ENCODE peak calls at places on chromosomes 4 and X, in five cellular contexts. B is spleen, L is H4, A is IMR-90, W is ovary. Y is an unnamed sample.

GRCh38 chr4:114132199-114132598 is 152.8 kb upstream of the ARSJ start:
- DNase-seq in B (no peak), L (no peak), A (no peak), W (no peak), Y (no peak)

GRCh38 chr4:41257901-41258300 is 1.2 kb downstream of the UCHL1 start:
- DNase-seq in B (no peak), L (no peak), A (no peak), W (no peak), Y (no peak)

GRCh38 chr4:142485452-142485851 is 360.6 kb downstream of the INPP4B start:
- DNase-seq in B (no peak), L (no peak), A (no peak), W (no peak), Y (no peak)

GRCh38 chr4:40481977-40482376 is 146.8 kb downstream of the CHRNA9 start:
- DNase-seq in B (no peak), L (no peak), A (no peak), W (no peak), Y (no peak)

GRCh38 chr4:128342762-128343161 is 55.1 kb upstream of the PGRMC2 start:
- DNase-seq in B (no peak), L (no peak), A (no peak), W (no peak), Y (no peak)

GRCh38 chrX:136710324-136710951 is 62.5 kb downstream of the CD40LG start:
- DNase-seq in B (no peak), L (no peak), A (peak), W (no peak), Y (no peak)

GRCh38 chr4:59597536-59598232 is 1602.4 kb upstream of the ADGRL3 start:
- DNase-seq in B (no peak), L (no peak), A (no peak), W (no peak), Y (no peak)

GRCh38 chr4:77854431-77855111 is 8.1 kb upstream of the MRPL1 start:
- DNase-seq in B (no peak), L (no peak), A (no peak), W (no peak), Y (no peak)

GRCh38 chr4:78525559-78525958 is 26.0 kb upstream of the ANXA3 start:
- DNase-seq in B (no peak), L (no peak), A (no peak), W (no peak), Y (no peak)